ENCODE peak calls at places on chromosomes 1 and 21, in four cellular contexts. One of them, this sample, is unnamed.
A peak's percentile ranks its signal among the peaks of the same experiment; 100 is the strongest.

GRCh38 chr1:189513091-189513490 is 964.6 kb downstream of the BRINP3 start:
- DNase-seq in Kasumi-1: no peak
- DNase-seq in fibroblast of lung: no peak
- DNase-seq in lower lobe of right lung: no peak
- DNase-seq in this sample: no peak

GRCh38 chr1:241551759-241552638 is 19.8 kb downstream of the KMO start:
- DNase-seq in Kasumi-1: peak; percentile 83
- DNase-seq in fibroblast of lung: no peak
- DNase-seq in lower lobe of right lung: peak; percentile 80
- DNase-seq in this sample: peak; percentile 64

GRCh38 chr1:109306832-109307362 is at the start of gene MYBPHL:
- DNase-seq in Kasumi-1: no peak
- DNase-seq in fibroblast of lung: no peak
- DNase-seq in lower lobe of right lung: peak; percentile 64
- DNase-seq in this sample: peak; percentile 75

GRCh38 chr1:49351744-49352143 is 575.1 kb upstream of the BEND5 start:
- DNase-seq in Kasumi-1: no peak
- DNase-seq in fibroblast of lung: peak; percentile 74
- DNase-seq in lower lobe of right lung: no peak
- DNase-seq in this sample: no peak

GRCh38 chr1:154420172-154420571 is 15.0 kb downstream of the IL6R start:
- DNase-seq in Kasumi-1: peak; percentile 43
- DNase-seq in fibroblast of lung: peak; percentile 86
- DNase-seq in lower lobe of right lung: peak; percentile 84
- DNase-seq in this sample: peak; percentile 86

GRCh38 chr1:156895408-156895874 is 1.9 kb downstream of the PEAR1 start:
- DNase-seq in Kasumi-1: no peak
- DNase-seq in fibroblast of lung: no peak
- DNase-seq in lower lobe of right lung: no peak
- DNase-seq in this sample: no peak

GRCh38 chr1:228392111-228392936 is 14.3 kb downstream of the TRIM11 start:
- DNase-seq in Kasumi-1: peak; percentile 30
- DNase-seq in fibroblast of lung: peak; percentile 32
- DNase-seq in lower lobe of right lung: peak; percentile 10
- DNase-seq in this sample: peak; percentile 36

GRCh38 chr21:41213081-41213480 is 45.1 kb downstream of the BACE2 start:
- DNase-seq in Kasumi-1: no peak
- DNase-seq in fibroblast of lung: no peak
- DNase-seq in lower lobe of right lung: no peak
- DNase-seq in this sample: no peak

GRCh38 chr1:65063025-65063424 is 85.0 kb upstream of the AK4 start:
- DNase-seq in Kasumi-1: peak; percentile 53
- DNase-seq in fibroblast of lung: no peak
- DNase-seq in lower lobe of right lung: no peak
- DNase-seq in this sample: no peak

GRCh38 chr1:65175171-65176070 is 27.4 kb downstream of the AK4 start:
- DNase-seq in Kasumi-1: no peak
- DNase-seq in fibroblast of lung: peak; percentile 33
- DNase-seq in lower lobe of right lung: no peak
- DNase-seq in this sample: no peak

This sample was measured in upper lobe of right lung.